ENCODE peak calls at places on chromosome 7, in five cellular contexts. W, X, N, R and G are unnamed samples.

GRCh38 chr7:152706465-152706864 is 30.5 kb upstream of the XRCC2 start:
- DNase-seq in W (no peak), X (no peak), N (no peak), R (no peak), G (no peak)

GRCh38 chr7:11579141-11579540 is 252.9 kb downstream of the THSD7A start:
- DNase-seq in W (no peak), X (no peak), N (no peak), R (no peak), G (no peak)

GRCh38 chr7:107506683-107507339 is 37.0 kb downstream of the GPR22 start:
- DNase-seq in W (no peak), X (no peak), N (peak), R (no peak), G (peak)

GRCh38 chr7:44325811-44326241 is 432 bp upstream of the CAMK2B start:
- DNase-seq in W (peak), X (no peak), N (no peak), R (peak), G (no peak)

GRCh38 chr7:151306374-151306773 is 35.2 kb upstream of the NUB1 start:
- DNase-seq in W (no peak), X (no peak), N (no peak), R (no peak), G (no peak)

GRCh38 chr7:1193593-1194424 is 33.8 kb upstream of the ZFAND2A start:
- DNase-seq in W (peak), X (no peak), N (peak), R (peak), G (peak)

GRCh38 chr7:139918488-139918887 is 89.4 kb downstream of the TBXAS1 start:
- DNase-seq in W (no peak), X (no peak), N (no peak), R (no peak), G (no peak)

GRCh38 chr7:74672343-74672915 is 14.9 kb downstream of the GTF2I start:
- DNase-seq in W (no peak), X (no peak), N (no peak), R (no peak), G (no peak)

GRCh38 chr7:87220026-87220733 is 648 bp upstream of the TMEM243 start:
- DNase-seq in W (peak), X (peak), N (peak), R (peak), G (peak)

GRCh38 chr7:79317728-79318127 is 135.7 kb downstream of the MAGI2 start:
- DNase-seq in W (no peak), X (peak), N (peak), R (no peak), G (no peak)

GRCh38 chr7:149624006-149624405 is 126.4 kb upstream of the ZNF746 start:
- DNase-seq in W (peak), X (peak), N (no peak), R (no peak), G (no peak)

GRCh38 chr7:106867641-106868351 is 2.7 kb downstream of the PIK3CG start:
- DNase-seq in W (no peak), X (no peak), N (no peak), R (no peak), G (no peak)

GRCh38 chr7:102125127-102125561 is 161.5 kb upstream of the SH2B2 start:
- DNase-seq in W (no peak), X (no peak), N (peak), R (peak), G (peak)

GRCh38 chr7:116671681-116672595 is at the start of gene MET:
- DNase-seq in W (peak), X (peak), N (peak), R (peak), G (peak)

GRCh38 chr7:4612237-4612636 is 69.9 kb upstream of the FOXK1 start:
- DNase-seq in W (no peak), X (no peak), N (no peak), R (no peak), G (no peak)

GRCh38 chr7:106471021-106471420 is 186.2 kb upstream of the NAMPT start:
- DNase-seq in W (no peak), X (no peak), N (no peak), R (no peak), G (no peak)

GRCh38 chr7:77627307-77627671 is 69.0 kb upstream of the RSBN1L start:
- DNase-seq in W (no peak), X (no peak), N (no peak), R (no peak), G (no peak)

GRCh38 chr7:110573862-110574528 is 516.9 kb upstream of the LRRN3 start:
- DNase-seq in W (no peak), X (peak), N (peak), R (no peak), G (peak)

GRCh38 chr7:27677912-27678612 is 15.4 kb upstream of the HIBADH start:
- DNase-seq in W (no peak), X (peak), N (peak), R (no peak), G (no peak)

GRCh38 chr7:2048006-2048405 is 184.7 kb downstream of the MAD1L1 start:
- DNase-seq in W (no peak), X (no peak), N (no peak), R (no peak), G (no peak)

GRCh38 chr7:100401811-100402210 is 26.7 kb downstream of the ZCWPW1 start:
- DNase-seq in W (peak), X (no peak), N (no peak), R (no peak), G (no peak)

DNA sequence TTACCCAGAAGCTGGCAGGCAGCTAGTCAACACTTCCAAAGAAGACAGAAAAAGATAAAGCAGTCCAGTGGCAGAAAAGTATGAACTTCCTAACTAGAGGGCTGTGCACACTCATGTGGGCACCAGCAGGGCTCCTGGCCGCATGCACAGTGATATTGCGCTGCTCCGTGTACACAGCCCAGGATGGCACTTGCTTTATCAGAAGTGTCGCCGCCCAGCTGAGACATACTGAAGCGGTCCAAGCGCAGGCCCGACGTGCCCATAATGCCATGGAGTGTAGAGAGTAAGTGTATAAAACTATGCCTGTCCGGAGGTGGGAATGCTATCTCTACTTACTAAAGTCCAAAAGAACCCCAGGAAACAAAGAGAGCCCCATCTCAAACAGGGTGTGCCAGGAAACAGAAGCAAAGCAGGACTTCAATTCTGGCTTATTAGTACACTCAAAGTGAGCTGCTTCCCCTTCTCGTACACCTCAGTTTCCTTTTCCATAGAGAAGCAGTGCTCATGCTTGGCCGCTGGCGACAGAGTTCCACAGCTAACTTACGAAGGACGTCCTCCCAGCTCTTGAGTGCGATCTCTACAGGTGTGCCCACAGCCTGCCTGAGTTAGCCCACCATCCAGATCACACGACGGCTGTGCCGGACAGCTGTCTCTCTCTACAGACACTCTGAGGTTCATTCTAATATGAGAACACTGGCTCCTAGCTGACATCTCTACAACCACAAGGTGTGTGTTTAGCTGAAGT is 234.3 kb downstream of the COBL start:
- DNase-seq in W (no peak), X (no peak), N (no peak), R (no peak), G (no peak)
- TF ChIP-seq JUND in W (no peak), X (no peak), N (no peak), R (no peak), G (no peak)

GRCh38 chr7:96388620-96389383 is 66.9 kb upstream of the SLC25A13 start:
- DNase-seq in W (no peak), X (no peak), N (no peak), R (no peak), G (no peak)

DNA sequence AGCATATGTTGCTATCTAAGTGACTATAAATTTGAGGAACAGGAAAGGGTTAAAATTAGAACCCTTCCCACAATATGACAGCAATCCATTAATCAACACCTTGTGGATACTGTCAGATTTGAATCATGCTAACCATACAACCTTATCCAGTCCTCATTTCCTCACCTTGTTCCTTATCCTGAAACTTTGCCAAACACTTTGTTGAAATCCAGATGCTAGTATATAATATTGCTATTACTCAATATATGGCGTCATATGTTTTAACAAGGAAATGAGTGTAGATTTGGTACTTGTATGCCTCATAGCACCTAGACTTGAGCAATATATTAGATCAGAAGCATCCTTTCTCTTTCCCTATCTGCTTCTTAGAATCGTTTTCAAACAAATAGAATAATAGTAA is 66.3 kb upstream of the SLC25A13 start:
- DNase-seq in W (no peak), X (no peak), N (no peak), R (no peak), G (no peak)
- TF ChIP-seq JUND in W (no peak), X (no peak), N (no peak), R (no peak), G (no peak)

DNA sequence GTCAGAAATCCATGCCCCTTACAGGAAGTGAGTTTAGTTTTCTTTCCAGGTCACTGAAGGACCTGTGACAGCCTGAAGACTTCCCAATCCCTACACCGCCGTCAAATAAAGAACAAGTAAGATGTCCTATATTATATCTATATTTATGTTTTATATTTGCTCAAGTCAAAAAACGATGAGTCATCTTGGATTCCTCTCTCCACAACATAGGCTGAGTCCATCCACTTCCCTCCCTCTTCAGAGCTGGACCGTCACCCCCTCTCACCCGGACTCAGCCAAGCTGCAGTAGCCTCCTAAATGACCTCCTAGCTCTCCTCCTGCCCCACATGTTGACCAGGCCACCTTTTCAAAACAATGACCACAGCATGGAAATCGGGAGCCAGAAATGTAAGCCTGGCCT is 53.5 kb downstream of the GLI3 start:
- DNase-seq in W (no peak), X (no peak), N (no peak), R (no peak), G (no peak)
- TF ChIP-seq JUND in W (no peak), X (no peak), N (no peak), R (no peak), G (no peak)

GRCh38 chr7:70647801-70648491 is 484.0 kb upstream of the GALNT17 start:
- DNase-seq in W (no peak), X (no peak), N (no peak), R (no peak), G (no peak)
- TF ChIP-seq JUND in W (no peak), X (no peak), N (no peak), R (no peak), G (no peak)

GRCh38 chr7:29326872-29327271 is 132.3 kb downstream of the CHN2 start:
- DNase-seq in W (no peak), X (no peak), N (no peak), R (no peak), G (no peak)

GRCh38 chr7:29327455-29327854 is 132.9 kb downstream of the CHN2 start:
- DNase-seq in W (no peak), X (no peak), N (no peak), R (no peak), G (no peak)

GRCh38 chr7:29328811-29329210 is 134.2 kb downstream of the CHN2 start:
- DNase-seq in W (no peak), X (no peak), N (no peak), R (no peak), G (no peak)

GRCh38 chr7:29328050-29328449 is 133.5 kb downstream of the CHN2 start:
- DNase-seq in W (no peak), X (peak), N (no peak), R (no peak), G (no peak)

DNA sequence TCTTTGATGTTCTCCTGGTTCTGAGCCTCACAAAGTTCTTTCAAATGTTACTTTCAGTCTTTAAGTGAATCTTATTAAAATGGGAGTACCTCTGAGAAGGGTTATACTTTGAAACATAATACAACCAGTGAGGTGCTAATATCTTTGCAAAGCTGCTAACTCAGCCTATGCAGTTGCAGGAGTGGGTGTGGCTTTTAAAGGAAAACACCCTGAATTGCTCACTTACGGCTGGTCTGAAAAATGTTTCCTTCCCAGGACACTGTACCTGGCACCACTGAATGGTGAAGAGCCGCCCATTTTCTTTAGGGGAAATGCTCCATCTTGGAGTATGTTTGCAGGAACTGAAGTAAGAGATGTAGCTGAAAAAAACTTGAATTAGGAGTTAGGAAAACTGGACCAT is 130.9 kb downstream of the CHN2 start:
- DNase-seq in W (no peak), X (no peak), N (no peak), R (no peak), G (no peak)
- TF ChIP-seq JUND in W (no peak), X (no peak), N (no peak), R (no peak), G (no peak)

DNA sequence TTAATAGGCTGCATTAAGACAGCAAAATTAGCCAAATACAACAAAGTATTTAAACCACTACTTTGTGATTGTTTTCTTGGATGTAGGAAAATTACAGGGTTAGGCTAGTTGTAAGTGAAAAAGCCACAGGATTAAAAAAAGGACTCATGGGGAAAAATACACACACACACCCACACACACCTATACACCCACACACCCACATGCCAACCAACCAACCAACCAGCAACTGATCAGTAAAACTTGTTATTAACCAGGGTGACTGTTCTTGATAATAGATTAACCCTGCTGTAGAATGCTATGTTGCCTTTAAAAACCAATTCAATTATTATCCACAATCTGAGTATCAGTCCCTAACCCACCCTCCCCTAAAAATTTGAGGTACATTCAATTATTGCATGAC is 49.0 kb downstream of the MTPN start:
- DNase-seq in W (no peak), X (no peak), N (no peak), R (no peak), G (no peak)
- TF ChIP-seq JUND in W (no peak), X (no peak), N (no peak), R (no peak), G (no peak)

GRCh38 chr7:69349291-69349690 is 249.0 kb upstream of the AUTS2 start:
- DNase-seq in W (no peak), X (no peak), N (no peak), R (no peak), G (no peak)
- TF ChIP-seq JUND in W (no peak), X (no peak), N (no peak), R (no peak), G (no peak)

GRCh38 chr7:53422291-53422690 is 386.9 kb downstream of the POM121L12 start:
- DNase-seq in W (no peak), X (no peak), N (no peak), R (no peak), G (no peak)

GRCh38 chr7:53420550-53420949 is 385.1 kb downstream of the POM121L12 start:
- DNase-seq in W (no peak), X (no peak), N (no peak), R (no peak), G (no peak)

GRCh38 chr7:53418834-53419482 is 383.5 kb downstream of the POM121L12 start:
- DNase-seq in W (no peak), X (no peak), N (no peak), R (no peak), G (no peak)
- TF ChIP-seq JUND in W (no peak), X (no peak), N (no peak), R (no peak), G (no peak)

GRCh38 chr7:113013761-113014449 is 72.7 kb downstream of the GPR85 start:
- DNase-seq in W (no peak), X (no peak), N (no peak), R (no peak), G (no peak)

GRCh38 chr7:113004726-113005454 is 81.7 kb downstream of the GPR85 start:
- DNase-seq in W (no peak), X (no peak), N (no peak), R (no peak), G (no peak)

GRCh38 chr7:113010377-113010776 is 76.2 kb downstream of the GPR85 start:
- DNase-seq in W (peak), X (no peak), N (no peak), R (no peak), G (no peak)

DNA sequence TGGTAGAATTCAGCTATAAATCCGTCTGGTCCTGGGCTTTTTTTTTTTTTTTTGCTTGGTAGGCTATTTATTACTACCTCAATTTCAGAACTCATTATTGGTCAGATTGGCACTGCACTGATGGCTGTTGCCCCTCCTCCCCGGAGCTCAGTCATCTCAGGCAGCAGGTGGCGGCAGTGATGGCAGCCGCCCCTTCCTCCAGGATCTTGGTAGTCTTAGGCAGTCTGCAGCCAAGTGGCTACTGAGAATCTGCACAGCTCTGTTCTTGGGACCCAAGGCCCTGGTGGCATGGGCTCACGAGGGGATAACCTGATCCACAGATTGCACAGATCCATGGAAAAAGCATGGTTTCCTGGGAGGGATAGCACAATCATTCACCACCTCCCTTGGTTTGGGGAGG is 77.9 kb downstream of the GPR85 start:
- DNase-seq in W (no peak), X (no peak), N (no peak), R (no peak), G (no peak)
- TF ChIP-seq JUND in W (no peak), X (no peak), N (no peak), R (no peak), G (no peak)